ENCODE peak calls at places on chromosome X, in five cellular contexts. N, S, Q, Z and P are unnamed samples.

GRCh38 chrX:56788229-56788628 is 59.2 kb downstream of the NBDY start:
- DNase-seq in N (peak; percentile 65), S (no peak), Q (no peak), Z (no peak), P (no peak)

GRCh38 chrX:110846071-110846470 is 50.5 kb upstream of the CHRDL1 start:
- DNase-seq in N (no peak), S (no peak), Q (no peak), Z (no peak), P (no peak)

GRCh38 chrX:3962511-3963350 is 249.3 kb upstream of the PRKX start:
- DNase-seq in N (no peak), S (no peak), Q (no peak), Z (peak; percentile 46), P (no peak)

GRCh38 chrX:19889582-19890342 is 2.4 kb upstream of the SH3KBP1 start:
- DNase-seq in N (no peak), S (no peak), Q (no peak), Z (peak; percentile 64), P (no peak)

GRCh38 chrX:22365460-22365859 is 92.7 kb downstream of the CBLL2 start:
- DNase-seq in N (no peak), S (no peak), Q (no peak), Z (no peak), P (no peak)

GRCh38 chrX:30023451-30023850 is 191.9 kb upstream of the MAGEB2 start:
- DNase-seq in N (no peak), S (no peak), Q (no peak), Z (no peak), P (no peak)

GRCh38 chrX:115021121-115021520 is 3.7 kb upstream of the IL13RA2 start:
- DNase-seq in N (no peak), S (no peak), Q (no peak), Z (peak; percentile 36), P (no peak)

GRCh38 chrX:48917139-48917980 is 1.5 kb downstream of the PIM2 start:
- DNase-seq in N (peak; percentile 93), S (peak; percentile 84), Q (peak; percentile 91), Z (peak; percentile 86), P (peak; percentile 86)

GRCh38 chrX:10017866-10018265 is 50.7 kb downstream of the CLDN34 start:
- DNase-seq in N (no peak), S (no peak), Q (no peak), Z (peak; percentile 66), P (no peak)

GRCh38 chrX:129653985-129654651 is 638 bp downstream of the APLN start:
- DNase-seq in N (peak; percentile 67), S (no peak), Q (no peak), Z (peak; percentile 38), P (no peak)

GRCh38 chrX:154785711-154786110 is 19.6 kb downstream of the MPP1 start:
- DNase-seq in N (no peak), S (no peak), Q (no peak), Z (no peak), P (no peak)

GRCh38 chrX:114964374-114964773 is 53.0 kb downstream of the IL13RA2 start:
- DNase-seq in N (no peak), S (no peak), Q (no peak), Z (no peak), P (no peak)

GRCh38 chrX:317424-318067 is 1.1 kb downstream of the GTPBP6 start:
- DNase-seq in N (no peak), S (no peak), Q (no peak), Z (no peak), P (no peak)

GRCh38 chrX:129846686-129847085 is 3.0 kb upstream of the ZDHHC9 start:
- DNase-seq in N (no peak), S (no peak), Q (no peak), Z (no peak), P (no peak)

GRCh38 chrX:135295238-135295943 is 13.9 kb upstream of the ETDC start:
- DNase-seq in N (no peak), S (no peak), Q (peak; percentile 33), Z (no peak), P (peak; percentile 29)

GRCh38 chrX:124216396-124217124 is 115.9 kb upstream of the TEX13D start:
- DNase-seq in N (no peak), S (no peak), Q (no peak), Z (peak; percentile 26), P (no peak)

GRCh38 chrX:105191878-105192277 is 28.6 kb downstream of the TEX13A start:
- DNase-seq in N (no peak), S (no peak), Q (no peak), Z (peak; percentile 7), P (no peak)

GRCh38 chrX:13015536-13016236 is 28.7 kb downstream of the FAM9C start:
- DNase-seq in N (no peak), S (no peak), Q (no peak), Z (peak; percentile 89), P (no peak)

GRCh38 chrX:151515233-151515632 is 48.2 kb upstream of the PASD1 start:
- DNase-seq in N (no peak), S (no peak), Q (no peak), Z (peak; percentile 1), P (no peak)

GRCh38 chrX:68940601-68941000 is 111.8 kb downstream of the EFNB1 start:
- DNase-seq in N (peak; percentile 57), S (no peak), Q (no peak), Z (no peak), P (no peak)

GRCh38 chrX:10769165-10769564 is 148.8 kb upstream of the MID1 start:
- DNase-seq in N (no peak), S (no peak), Q (no peak), Z (peak; percentile 88), P (no peak)

GRCh38 chrX:154401918-154402621 is 3.9 kb downstream of the RPL10 start:
- DNase-seq in N (no peak), S (no peak), Q (no peak), Z (peak; percentile 26), P (no peak)

GRCh38 chrX:2432298-2432863 is 68.4 kb downstream of the DHRSX start:
- DNase-seq in N (no peak), S (no peak), Q (no peak), Z (no peak), P (no peak)

GRCh38 chrX:108312938-108313337 is 125.3 kb downstream of the COL4A6 start:
- DNase-seq in N (no peak), S (no peak), Q (no peak), Z (peak; percentile 59), P (peak; percentile 20)

GRCh38 chrX:69019073-69019890 is 146.0 kb downstream of the PJA1 start:
- DNase-seq in N (no peak), S (no peak), Q (peak; percentile 24), Z (no peak), P (no peak)

GRCh38 chrX:21838937-21839333 is 482 bp upstream of the MBTPS2 start:
- DNase-seq in N (no peak), S (no peak), Q (no peak), Z (no peak), P (no peak)

GRCh38 chrX:148499638-148500427 is 584 bp upstream of the AFF2 start:
- DNase-seq in N (no peak), S (no peak), Q (no peak), Z (no peak), P (no peak)

GRCh38 chrX:40470830-40471429 is 109.8 kb upstream of the ATP6AP2 start:
- DNase-seq in N (no peak), S (no peak), Q (no peak), Z (peak; percentile 15), P (no peak)

GRCh38 chrX:22742174-22742573 is 257.6 kb upstream of the DDX53 start:
- DNase-seq in N (no peak), S (no peak), Q (no peak), Z (peak; percentile 22), P (no peak)

GRCh38 chrX:38326086-38326485 is 1.2 kb downstream of the RPGR start:
- DNase-seq in N (no peak), S (no peak), Q (no peak), Z (no peak), P (no peak)
- H3K4me3 ChIP-seq in N (peak overlapping the region; percentile 74), S (peak overlapping the region; percentile 67), Q (no peak overlapping the region), Z (peak overlapping the region; percentile 79), P (peak overlapping the region; percentile 68)

GRCh38 chrX:87518504-87518903 is 902 bp downstream of the KLHL4 start:
- DNase-seq in N (no peak), S (no peak), Q (no peak), Z (no peak), P (no peak)
- H3K4me3 ChIP-seq in N (peak overlapping the region; percentile 60), S (peak overlapping the region; percentile 35), Q (no peak overlapping the region), Z (no peak overlapping the region), P (peak overlapping the region; percentile 18)

GRCh38 chrX:71251456-71251973 is 2.4 kb downstream of the ZMYM3 start:
- DNase-seq in N (no peak), S (no peak), Q (no peak), Z (no peak), P (no peak)

GRCh38 chrX:71252221-71252620 is 1.7 kb downstream of the ZMYM3 start:
- DNase-seq in N (no peak), S (no peak), Q (no peak), Z (no peak), P (no peak)

GRCh38 chrX:71254092-71254941 is at the start of gene ZMYM3:
- DNase-seq in N (peak; percentile 88), S (peak; percentile 64), Q (peak; percentile 82), Z (peak; percentile 94), P (peak; percentile 87)

GRCh38 chrX:71253253-71254091 is 468 bp downstream of the ZMYM3 start:
- DNase-seq in N (no peak), S (no peak), Q (no peak), Z (peak; percentile 71), P (peak; percentile 52)

GRCh38 chrX:71256051-71256450 is 2.1 kb upstream of the ZMYM3 start:
- DNase-seq in N (no peak), S (no peak), Q (no peak), Z (no peak), P (no peak)
- H3K4me3 ChIP-seq in N (no peak overlapping the region), S (no peak overlapping the region), Q (no peak overlapping the region), Z (no peak overlapping the region), P (no peak overlapping the region)

GRCh38 chrX:131987252-131987651 is 35.9 kb upstream of the STK26 start:
- DNase-seq in N (no peak), S (no peak), Q (no peak), Z (no peak), P (no peak)
- H3K4me3 ChIP-seq in N (no peak overlapping the region), S (no peak overlapping the region), Q (no peak overlapping the region), Z (no peak overlapping the region), P (no peak overlapping the region)